ENCODE peak calls at places on chromosomes 2 and 18, in four cellular contexts. I is suprapubic skin, L is OCI-LY7, U is PC-9. D is an unnamed sample.

GRCh38 chr2:16475581-16475980 is 190.1 kb downstream of the CYRIA start:
- DNase-seq in I (no peak), L (no peak), U (no peak), D (no peak)

GRCh38 chr18:42184685-42185477 is 229.8 kb downstream of the PIK3C3 start:
- DNase-seq in I (no peak), L (no peak), U (no peak), D (no peak)

GRCh38 chr18:58525517-58525916 is 103.4 kb downstream of the ALPK2 start:
- DNase-seq in I (no peak), L (no peak), U (no peak), D (no peak)

GRCh38 chr2:208793434-208793833 is 386.8 kb downstream of the PTH2R start:
- DNase-seq in I (no peak), L (no peak), U (no peak), D (no peak)

GRCh38 chr2:168639501-168639900 is 162.9 kb upstream of the NOSTRIN start:
- DNase-seq in I (no peak), L (no peak), U (no peak), D (no peak)

GRCh38 chr2:138724765-138725459 is 55.3 kb downstream of the NXPH2 start:
- DNase-seq in I (no peak), L (no peak), U (no peak), D (no peak)

GRCh38 chr2:104318001-104318555 is 535.8 kb upstream of the POU3F3 start:
- DNase-seq in I (no peak), L (no peak), U (no peak), D (no peak)

GRCh38 chr18:30971338-30971956 is 71.1 kb downstream of the DSC3 start:
- DNase-seq in I (no peak), L (peak; percentile 27), U (no peak), D (no peak)

GRCh38 chr18:48979944-48980890 is 29.5 kb upstream of the SMAD7 start:
- DNase-seq in I (no peak), L (no peak), U (no peak), D (no peak)

GRCh38 chr2:105397959-105398521 is 811 bp downstream of the FHL2 start:
- DNase-seq in I (no peak), L (no peak), U (no peak), D (no peak)

GRCh38 chr2:67240507-67240906 is 156.6 kb upstream of the ETAA1 start:
- DNase-seq in I (no peak), L (no peak), U (no peak), D (no peak)

GRCh38 chr18:48037481-48038271 is 107.2 kb upstream of the SMAD2 start:
- DNase-seq in I (no peak), L (no peak), U (no peak), D (peak; percentile 24)

GRCh38 chr18:9916067-9916684 is 2.4 kb downstream of the VAPA start:
- DNase-seq in I (no peak), L (no peak), U (no peak), D (no peak)

GRCh38 chr2:235498556-235499305 is 4.9 kb downstream of the AGAP1 start:
- DNase-seq in I (no peak), L (no peak), U (no peak), D (no peak)

GRCh38 chr2:235500761-235501662 is 7.2 kb downstream of the AGAP1 start:
- DNase-seq in I (no peak), L (no peak), U (peak; percentile 48), D (no peak)

GRCh38 chr2:235499306-235499812 is 5.5 kb downstream of the AGAP1 start:
- DNase-seq in I (no peak), L (no peak), U (no peak), D (no peak)

GRCh38 chr2:235500110-235500760 is 6.4 kb downstream of the AGAP1 start:
- DNase-seq in I (no peak), L (no peak), U (no peak), D (no peak)

GRCh38 chr2:235501663-235502009 is 7.8 kb downstream of the AGAP1 start:
- DNase-seq in I (no peak), L (no peak), U (no peak), D (no peak)
- H3K4me3 ChIP-seq in I (peak overlapping the region; percentile 11), L (no peak overlapping the region), U (peak overlapping the region; percentile 29), D (no peak overlapping the region)

DNA sequence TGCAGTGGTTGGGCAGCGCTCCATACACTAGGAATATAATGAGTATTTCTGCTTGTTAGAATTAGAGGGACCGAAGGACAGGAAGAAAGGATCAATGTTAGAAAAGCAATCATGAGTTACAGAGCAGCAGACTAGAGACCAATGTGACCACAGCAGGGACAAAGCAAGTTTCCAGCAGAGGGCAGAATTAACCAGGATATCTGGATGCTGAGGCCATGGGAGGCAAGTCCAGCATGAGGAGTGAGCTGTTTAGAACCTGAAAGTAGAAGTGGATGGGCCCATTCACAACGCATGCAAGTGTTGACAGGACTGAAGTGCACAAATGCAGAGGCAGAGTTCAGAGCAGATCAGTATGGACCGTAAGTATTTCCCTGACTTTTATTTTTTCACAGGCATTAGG is 910.4 kb upstream of the GYPC start:
- DNase-seq in I (no peak), L (peak; percentile 1), U (peak; percentile 15), D (no peak)
- H3K4me1 ChIP-seq in I (no peaks in the 10 kb centered on the region), L (no peaks in the 10 kb centered on the region), U (no peaks in the 10 kb centered on the region), D (no peaks in the 10 kb centered on the region)

GRCh38 chr2:69742170-69742952 is 427 bp downstream of the ANXA4 start:
- DNase-seq in I (no peak), L (no peak), U (peak; percentile 12), D (no peak)

GRCh38 chr2:69743847-69744264 is 1.9 kb downstream of the ANXA4 start:
- DNase-seq in I (no peak), L (no peak), U (no peak), D (no peak)

GRCh38 chr2:69735696-69736095 is 6.2 kb upstream of the ANXA4 start:
- DNase-seq in I (no peak), L (no peak), U (no peak), D (no peak)

GRCh38 chr2:69744456-69744855 is 2.5 kb downstream of the ANXA4 start:
- DNase-seq in I (no peak), L (no peak), U (no peak), D (no peak)

GRCh38 chr2:69741281-69742169 is at the start of gene ANXA4:
- DNase-seq in I (peak; percentile 92), L (peak; percentile 16), U (peak; percentile 86), D (peak; percentile 85)
- TF ChIP-seq CTCF in I (no peak), L (no peak), U (no peak), D (peak; percentile 16)

GRCh38 chr18:22174341-22175148 is 5.2 kb downstream of the GATA6 start:
- DNase-seq in I (no peak), L (no peak), U (no peak), D (no peak)
- H3K4me3 ChIP-seq in I (no peak overlapping the region), L (no peak overlapping the region), U (peak overlapping the region; percentile 14), D (no peak overlapping the region)

GRCh38 chr2:170817999-170818293 is 1.3 kb downstream of the GAD1 start:
- DNase-seq in I (no peak), L (no peak), U (no peak), D (no peak)
- H3K4me1 ChIP-seq in I (peaks cover 82% of the 10 kb centered on the region), L (no peaks in the 10 kb centered on the region), U (no peaks in the 10 kb centered on the region), D (no peaks in the 10 kb centered on the region)

GRCh38 chr18:24413148-24413547 is 13.3 kb upstream of the IMPACT start:
- DNase-seq in I (no peak), L (no peak), U (no peak), D (no peak)
- TF ChIP-seq CTCF in I (no peak), L (no peak), U (no peak), D (peak; percentile 48)

D was measured in RWPE2.